ENCODE peak calls at places on chromosome 22, in six cellular contexts. T, S, G, O, U and N are unnamed samples.

GRCh38 chr22:36311386-36312085 is 58.6 kb downstream of the APOL1 start:
- DNase-seq in T (no peak), S (no peak), G (no peak), O (peak; percentile 37), U (no peak), N (no peak)

GRCh38 chr22:39627865-39628562 is 57.5 kb downstream of the CACNA1I start:
- DNase-seq in T (peak; percentile 54), S (no peak), G (no peak), O (no peak), U (no peak), N (no peak)

GRCh38 chr22:50308597-50308935 is 1.1 kb upstream of the PLXNB2 start:
- DNase-seq in T (peak; percentile 39), S (peak; percentile 88), G (peak; percentile 72), O (peak; percentile 40), U (no peak), N (no peak)

GRCh38 chr22:45647532-45648225 is 24.0 kb upstream of the ATXN10 start:
- DNase-seq in T (no peak), S (no peak), G (no peak), O (no peak), U (no peak), N (no peak)

GRCh38 chr22:45163074-45163416 is 680 bp upstream of the NUP50 start:
- DNase-seq in T (peak; percentile 65), S (peak; percentile 48), G (no peak), O (peak; percentile 54), U (peak; percentile 41), N (peak; percentile 46)

GRCh38 chr22:50503475-50504145 is 3.9 kb downstream of the LMF2 start:
- DNase-seq in T (no peak), S (no peak), G (no peak), O (no peak), U (peak; percentile 12), N (no peak)

GRCh38 chr22:49026476-49027121 is 801.1 kb downstream of the BRD1 start:
- DNase-seq in T (peak; percentile 45), S (no peak), G (no peak), O (no peak), U (no peak), N (no peak)

GRCh38 chr22:28783786-28784671 is 11.5 kb downstream of the CCDC117 start:
- DNase-seq in T (no peak), S (no peak), G (peak; percentile 51), O (peak; percentile 52), U (no peak), N (no peak)

GRCh38 chr22:46737976-46738641 is at the start of gene CERK:
- DNase-seq in T (peak; percentile 79), S (peak; percentile 71), G (peak; percentile 80), O (peak; percentile 62), U (peak; percentile 72), N (peak; percentile 75)

GRCh38 chr22:46736705-46737104 is 1.3 kb downstream of the CERK start:
- DNase-seq in T (no peak), S (no peak), G (peak; percentile 69), O (no peak), U (no peak), N (no peak)

GRCh38 chr22:46735747-46736608 is 2.1 kb downstream of the CERK start:
- DNase-seq in T (peak; percentile 60), S (peak; percentile 36), G (no peak), O (no peak), U (peak; percentile 21), N (no peak)

GRCh38 chr22:46738642-46738960 is 549 bp upstream of the CERK start:
- DNase-seq in T (peak; percentile 51), S (no peak), G (no peak), O (no peak), U (no peak), N (no peak)

DNA sequence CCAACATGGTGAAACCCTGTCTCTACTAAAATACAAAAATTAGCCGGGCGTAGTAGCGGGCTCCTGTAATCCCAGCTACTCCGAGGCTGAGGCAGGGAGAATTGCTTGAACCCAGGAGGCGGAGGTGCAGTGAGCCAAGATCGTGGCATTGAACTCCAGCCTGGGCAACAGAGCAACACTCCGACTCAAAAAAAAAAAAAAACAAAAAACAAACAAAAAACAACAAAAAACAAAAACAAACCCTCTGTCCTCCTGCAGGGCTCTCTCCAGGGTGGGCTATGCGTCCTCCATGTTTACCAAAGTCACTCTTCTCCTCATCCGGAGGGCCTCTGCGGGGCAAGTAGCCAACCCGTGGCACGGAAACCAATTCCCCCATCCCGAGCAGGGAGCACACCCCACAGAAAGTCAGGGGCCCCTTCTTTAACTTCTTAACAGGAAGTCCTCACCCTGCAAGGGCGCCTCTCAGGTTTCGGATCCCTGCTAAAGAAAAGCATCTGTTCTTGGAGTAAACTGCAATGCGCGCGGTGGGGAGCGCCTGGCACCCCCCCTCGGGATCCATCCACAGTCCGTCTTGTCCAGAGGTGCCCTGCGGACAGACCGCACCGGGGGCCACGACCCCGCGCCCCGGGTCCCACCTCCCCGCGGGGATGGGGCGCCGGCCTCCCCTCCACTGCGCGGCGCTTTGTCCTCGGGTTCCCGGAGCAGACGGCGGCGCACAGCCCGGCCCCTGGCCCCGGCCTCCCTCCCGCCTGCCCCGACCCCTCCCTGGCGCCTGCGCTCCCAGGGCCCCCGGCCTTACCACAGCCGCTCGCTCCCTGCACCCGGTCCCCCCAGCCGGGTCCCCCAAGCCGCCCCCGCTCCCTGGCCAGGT is 712 bp downstream of the CERK start:
- DNase-seq in T (peak; percentile 72), S (peak; percentile 29), G (no peak), O (peak; percentile 34), U (peak; percentile 78), N (peak; percentile 47)
- H3K4me3 ChIP-seq in T (peak overlapping the region; percentile 94), S (peak overlapping the region; percentile 74), G (peak overlapping the region; percentile 84), O (peak overlapping the region; percentile 94), U (peak overlapping the region; percentile 83), N (peak overlapping the region; percentile 69)

GRCh38 chr22:42680648-42681047 is 31.5 kb upstream of the CYB5R3 start:
- DNase-seq in T (no peak), S (peak; percentile 94), G (no peak), O (peak; percentile 98), U (no peak), N (peak; percentile 89)

GRCh38 chr22:42684462-42685195 is 35.4 kb upstream of the CYB5R3 start:
- DNase-seq in T (no peak), S (no peak), G (no peak), O (no peak), U (no peak), N (no peak)

GRCh38 chr22:42683599-42684283 is 34.5 kb upstream of the CYB5R3 start:
- DNase-seq in T (no peak), S (peak; percentile 25), G (no peak), O (no peak), U (no peak), N (no peak)

GRCh38 chr22:42678894-42679293 is 29.7 kb upstream of the CYB5R3 start:
- DNase-seq in T (no peak), S (no peak), G (no peak), O (no peak), U (no peak), N (no peak)

DNA sequence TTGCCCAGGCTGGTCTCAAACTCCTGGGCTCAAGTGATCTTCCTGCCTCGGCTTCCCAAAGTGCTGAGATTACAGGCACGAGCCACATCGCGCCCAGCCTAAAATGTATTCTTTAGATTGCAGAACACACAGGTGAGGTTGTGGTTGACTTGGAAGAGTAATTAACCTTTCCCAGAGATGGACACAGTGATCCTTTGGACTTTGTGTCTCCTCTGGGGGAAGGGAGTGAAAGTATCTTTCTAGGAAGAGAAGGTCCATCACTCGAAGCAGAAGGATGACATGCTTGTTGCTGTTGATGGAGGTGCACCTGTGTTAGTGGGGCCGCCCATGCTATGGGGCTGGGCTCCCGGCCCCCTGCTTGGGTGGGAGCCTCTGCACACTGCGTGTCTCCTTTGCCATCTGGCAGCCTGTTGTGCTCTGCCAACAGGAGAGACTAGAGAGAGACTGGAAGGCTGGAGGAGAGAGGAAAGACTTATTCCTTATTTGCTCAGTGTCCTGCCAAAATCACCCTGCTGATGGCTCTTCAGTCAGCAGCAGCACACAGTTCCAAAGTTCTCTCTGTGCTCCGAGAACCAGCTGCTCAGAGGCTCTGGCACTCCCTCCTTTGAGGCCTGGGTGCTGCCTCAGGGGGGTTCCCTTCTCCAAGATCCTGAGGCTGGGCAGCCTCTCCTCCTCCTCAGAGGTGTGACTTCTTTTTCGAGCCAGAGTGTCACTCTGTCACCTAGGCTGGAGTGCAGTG is 33.1 kb upstream of the CYB5R3 start:
- DNase-seq in T (no peak), S (no peak), G (no peak), O (no peak), U (no peak), N (no peak)
- TF ChIP-seq CTCF in T (no peak), S (no peak), G (no peak), O (no peak), U (no peak), N (no peak)

GRCh38 chr22:30223303-30223702 is 23.3 kb downstream of the LIF start:
- DNase-seq in T (no peak), S (no peak), G (no peak), O (no peak), U (no peak), N (no peak)

GRCh38 chr22:30219668-30220278 is 26.8 kb downstream of the LIF start:
- DNase-seq in T (no peak), S (no peak), G (no peak), O (no peak), U (no peak), N (no peak)

GRCh38 chr22:30222321-30222720 is 24.2 kb downstream of the LIF start:
- DNase-seq in T (no peak), S (no peak), G (no peak), O (no peak), U (no peak), N (no peak)

GRCh38 chr22:30220338-30221009 is 26.1 kb downstream of the LIF start:
- DNase-seq in T (no peak), S (no peak), G (no peak), O (no peak), U (no peak), N (no peak)

DNA sequence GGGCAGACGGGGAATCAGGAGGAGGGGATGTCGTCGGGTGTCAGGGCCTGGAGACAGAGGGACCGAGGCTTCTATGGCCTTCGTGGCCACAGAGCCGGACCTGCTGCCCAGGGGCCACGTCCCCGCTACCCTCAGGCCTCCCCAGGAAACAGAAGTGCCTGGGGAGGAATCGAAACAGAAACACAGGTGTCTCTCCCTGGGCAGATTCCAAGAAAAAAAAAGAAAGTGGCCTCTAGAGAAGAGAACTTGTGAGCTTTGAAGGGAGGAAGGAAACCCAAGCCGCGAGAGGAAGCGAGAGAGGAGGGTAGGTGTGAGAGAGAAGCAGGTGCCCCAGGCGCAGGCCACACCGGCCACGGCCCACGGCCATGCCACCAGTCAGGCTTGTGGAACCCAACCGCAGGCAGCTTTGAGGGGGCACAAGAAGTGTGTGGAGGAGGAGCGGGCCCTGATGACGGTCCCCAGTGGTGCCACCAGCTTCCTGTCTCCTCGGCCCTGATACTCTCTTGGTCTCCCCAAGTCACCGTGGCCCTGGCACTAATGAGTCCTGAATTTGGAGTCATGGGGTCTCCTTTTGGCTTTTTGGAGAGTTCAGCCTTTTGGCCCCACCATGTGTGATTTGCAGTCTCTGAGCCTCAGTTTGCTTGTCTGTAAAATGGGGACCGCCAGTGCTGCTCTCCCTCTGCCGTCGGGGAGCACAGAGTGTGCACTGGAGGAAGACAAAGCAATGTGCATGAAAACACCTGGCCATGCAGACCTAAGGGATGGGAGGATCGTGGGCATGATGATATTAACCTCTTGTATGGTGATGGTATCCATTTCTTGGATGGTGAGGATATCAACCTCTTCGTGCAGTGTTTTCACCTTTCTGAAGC is 25.2 kb downstream of the LIF start:
- DNase-seq in T (no peak), S (no peak), G (no peak), O (no peak), U (peak; percentile 67), N (no peak)
- H3K4me3 ChIP-seq in T (no peak overlapping the region), S (no peak overlapping the region), G (no peak overlapping the region), O (no peak overlapping the region), U (no peak overlapping the region), N (no peak overlapping the region)

DNA sequence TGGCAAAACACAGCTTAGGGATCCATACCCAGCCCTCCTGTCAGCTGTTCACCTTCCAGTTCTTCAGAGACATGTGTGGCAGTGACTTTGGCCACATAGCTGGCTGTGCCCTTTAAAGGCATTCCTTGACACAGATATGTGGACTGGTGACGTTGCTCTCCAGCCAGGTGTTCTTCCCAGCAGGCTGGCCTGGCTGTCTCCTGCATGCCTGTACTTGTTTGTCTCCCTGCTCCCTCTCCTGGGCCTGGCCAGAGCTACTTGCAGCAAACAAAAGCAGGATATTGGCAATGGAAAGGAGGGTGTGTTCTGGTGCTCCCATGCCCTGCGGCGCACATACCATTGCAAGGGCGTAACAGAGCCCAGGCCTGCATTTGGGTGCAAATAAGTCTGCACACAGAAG is 38.3 kb downstream of the PIK3IP1 start:
- DNase-seq in T (no peak), S (peak; percentile 22), G (peak; percentile 73), O (no peak), U (no peak), N (no peak)
- TF ChIP-seq CTCF in T (no peak), S (no peak), G (no peak), O (no peak), U (no peak), N (no peak)